ENCODE peak calls at places on chromosomes 12 and 14, in four cellular contexts. One of them, this sample, is unnamed.

GRCh38 chr12:52168019-52168717 is 23.6 kb downstream of the KRT80 start:
- ATAC-seq in pancreas: no peak
- ATAC-seq in activated naive CD4-positive, alpha-beta T cell treated with anti-CD3 and anti-CD28 coated beads, Interleukin-2, amount 50 U/mL, for 72 hours: peak
- ATAC-seq in naive thymus-derived CD4-positive, alpha-beta T cell: no peak
- ATAC-seq in this sample: no peak

GRCh38 chr14:20723458-20723857 is 22.2 kb upstream of the EDDM3A start:
- ATAC-seq in pancreas: no peak
- ATAC-seq in activated naive CD4-positive, alpha-beta T cell treated with anti-CD3 and anti-CD28 coated beads, Interleukin-2, amount 50 U/mL, for 72 hours: no peak
- ATAC-seq in naive thymus-derived CD4-positive, alpha-beta T cell: no peak
- ATAC-seq in this sample: no peak

GRCh38 chr12:3190101-3190500 is 112.9 kb downstream of the TSPAN9 start:
- ATAC-seq in pancreas: no peak
- ATAC-seq in activated naive CD4-positive, alpha-beta T cell treated with anti-CD3 and anti-CD28 coated beads, Interleukin-2, amount 50 U/mL, for 72 hours: no peak
- ATAC-seq in naive thymus-derived CD4-positive, alpha-beta T cell: no peak
- ATAC-seq in this sample: no peak

GRCh38 chr12:115129727-115130126 is 445.8 kb upstream of the TBX3 start:
- ATAC-seq in pancreas: no peak
- ATAC-seq in activated naive CD4-positive, alpha-beta T cell treated with anti-CD3 and anti-CD28 coated beads, Interleukin-2, amount 50 U/mL, for 72 hours: no peak
- ATAC-seq in naive thymus-derived CD4-positive, alpha-beta T cell: no peak
- ATAC-seq in this sample: no peak

GRCh38 chr12:93521225-93521854 is 51.1 kb upstream of the SOCS2 start:
- ATAC-seq in pancreas: no peak
- ATAC-seq in activated naive CD4-positive, alpha-beta T cell treated with anti-CD3 and anti-CD28 coated beads, Interleukin-2, amount 50 U/mL, for 72 hours: no peak
- ATAC-seq in naive thymus-derived CD4-positive, alpha-beta T cell: no peak
- ATAC-seq in this sample: no peak

GRCh38 chr12:108801736-108802665 is 55.4 kb downstream of the SSH1 start:
- ATAC-seq in pancreas: no peak
- ATAC-seq in activated naive CD4-positive, alpha-beta T cell treated with anti-CD3 and anti-CD28 coated beads, Interleukin-2, amount 50 U/mL, for 72 hours: no peak
- ATAC-seq in naive thymus-derived CD4-positive, alpha-beta T cell: no peak
- ATAC-seq in this sample: no peak

GRCh38 chr14:98136019-98136418 is 1136.0 kb downstream of the BCL11B start:
- ATAC-seq in pancreas: no peak
- ATAC-seq in activated naive CD4-positive, alpha-beta T cell treated with anti-CD3 and anti-CD28 coated beads, Interleukin-2, amount 50 U/mL, for 72 hours: peak
- ATAC-seq in naive thymus-derived CD4-positive, alpha-beta T cell: peak
- ATAC-seq in this sample: no peak

GRCh38 chr14:90697146-90697545 is 119.1 kb downstream of the TTC7B start:
- ATAC-seq in pancreas: no peak
- ATAC-seq in activated naive CD4-positive, alpha-beta T cell treated with anti-CD3 and anti-CD28 coated beads, Interleukin-2, amount 50 U/mL, for 72 hours: no peak
- ATAC-seq in naive thymus-derived CD4-positive, alpha-beta T cell: no peak
- ATAC-seq in this sample: no peak

GRCh38 chr14:27278341-27278740 is 680.5 kb upstream of the NOVA1 start:
- ATAC-seq in pancreas: no peak
- ATAC-seq in activated naive CD4-positive, alpha-beta T cell treated with anti-CD3 and anti-CD28 coated beads, Interleukin-2, amount 50 U/mL, for 72 hours: no peak
- ATAC-seq in naive thymus-derived CD4-positive, alpha-beta T cell: no peak
- ATAC-seq in this sample: no peak

GRCh38 chr14:82766128-82766527 is 1232.5 kb upstream of the SEL1L start:
- ATAC-seq in pancreas: no peak
- ATAC-seq in activated naive CD4-positive, alpha-beta T cell treated with anti-CD3 and anti-CD28 coated beads, Interleukin-2, amount 50 U/mL, for 72 hours: no peak
- ATAC-seq in naive thymus-derived CD4-positive, alpha-beta T cell: no peak
- ATAC-seq in this sample: no peak

GRCh38 chr12:65952737-65953209 is 128.5 kb downstream of the HMGA2 start:
- ATAC-seq in pancreas: no peak
- ATAC-seq in activated naive CD4-positive, alpha-beta T cell treated with anti-CD3 and anti-CD28 coated beads, Interleukin-2, amount 50 U/mL, for 72 hours: peak
- ATAC-seq in naive thymus-derived CD4-positive, alpha-beta T cell: no peak
- ATAC-seq in this sample: peak

This sample was measured in activated CD4-positive, CD25-positive, alpha-beta regulatory T cell treated with anti-CD3 and anti-CD28 coated beads, Interleukin-2, amount 50 U/mL, for 24 hours.